ENCODE peak calls at places on chromosomes 13 and 19, in six cellular contexts. T is neural crest cell, S is GM19239, Q is NCI-H1694 treated with DMSO at 0.1 percent for 48 hours, G is psoas muscle, R is HTR-8/SVneo. B is an unnamed sample.

GRCh38 chr13:83449666-83450395 is 432.4 kb downstream of the SLITRK1 start:
- DNase-seq in R (peak), S (no peak), T (no peak), G (no peak), Q (no peak), B (no peak)

GRCh38 chr19:2223959-2224358 is 12.2 kb downstream of the PLEKHJ1 start:
- DNase-seq in S (peak), Q (no peak), R (no peak), G (no peak), T (no peak), B (no peak)

GRCh38 chr19:13484141-13484540 is 22.1 kb downstream of the CACNA1A start:
- DNase-seq in T (no peak), G (no peak), Q (no peak), R (no peak), S (no peak), B (no peak)

GRCh38 chr19:13574933-13575332 is 68.7 kb upstream of the CACNA1A start:
- DNase-seq in T (peak), Q (no peak), R (no peak), G (no peak), S (no peak), B (no peak)

GRCh38 chr13:20461481-20461859 is 64.2 kb downstream of the CRYL1 start:
- DNase-seq in T (no peak), G (no peak), R (no peak), S (no peak), Q (no peak), B (no peak)

GRCh38 chr13:96200810-96201209 is 110.9 kb downstream of the HS6ST3 start:
- DNase-seq in R (no peak), T (no peak), Q (peak), G (no peak), S (no peak), B (no peak)

GRCh38 chr19:10936661-10937084 is 8.1 kb downstream of the TIMM29 start:
- DNase-seq in S (peak), R (peak), G (no peak), Q (peak), T (peak), B (peak)

GRCh38 chr19:6271251-6271650 is 8.5 kb downstream of the MLLT1 start:
- DNase-seq in Q (no peak), G (no peak), S (no peak), T (no peak), R (no peak), B (no peak)

GRCh38 chr19:10086904-10087256 is 763 bp downstream of the SHFL start:
- DNase-seq in Q (no peak), S (no peak), G (peak), R (no peak), T (no peak), B (no peak)

GRCh38 chr19:28312269-28312668 is 900.7 kb downstream of the UQCRFS1 start:
- DNase-seq in Q (no peak), T (no peak), R (no peak), S (no peak), G (no peak), B (no peak)